ENCODE peak calls at places on chromosomes 4 and X, in seven cellular contexts. H, A, N, M, U, K and B are unnamed samples.

GRCh38 chr4:104501290-104501689 is 6.6 kb upstream of the CXXC4 start:
- DNase-seq in H (no peak), M (no peak), U (no peak), K (no peak), N (no peak), A (no peak), B (no peak)

GRCh38 chr4:33890841-33891240 is 2353.5 kb downstream of the ARAP2 start:
- DNase-seq in K (no peak), A (no peak), U (no peak), M (no peak), N (no peak), H (no peak), B (no peak)

GRCh38 chr4:151356510-151356909 is 31.1 kb upstream of the SH3D19 start:
- DNase-seq in K (no peak), H (no peak), U (no peak), M (no peak), A (peak; percentile 23), N (no peak), B (peak; percentile 12)

GRCh38 chr4:114603455-114603854 is 4.8 kb downstream of the UGT8 start:
- DNase-seq in K (no peak), H (no peak), N (no peak), A (no peak), M (no peak), U (peak; percentile 72), B (no peak)

GRCh38 chr4:101753702-101754101 is 36.8 kb upstream of the BANK1 start:
- DNase-seq in U (no peak), M (no peak), H (no peak), N (no peak), K (no peak), A (no peak), B (no peak)

GRCh38 chrX:15358533-15358932 is 23.2 kb upstream of the PIGA start:
- DNase-seq in U (no peak), N (no peak), H (no peak), K (no peak), M (no peak), A (no peak), B (no peak)

GRCh38 chr4:7004331-7004730 is 38.8 kb upstream of the TADA2B start:
- DNase-seq in M (no peak), A (no peak), N (no peak), U (no peak), H (no peak), K (no peak), B (no peak)

GRCh38 chrX:40552768-40553167 is 28.0 kb upstream of the ATP6AP2 start:
- DNase-seq in N (no peak), K (no peak), M (no peak), H (no peak), A (no peak), U (no peak), B (no peak)

DNA sequence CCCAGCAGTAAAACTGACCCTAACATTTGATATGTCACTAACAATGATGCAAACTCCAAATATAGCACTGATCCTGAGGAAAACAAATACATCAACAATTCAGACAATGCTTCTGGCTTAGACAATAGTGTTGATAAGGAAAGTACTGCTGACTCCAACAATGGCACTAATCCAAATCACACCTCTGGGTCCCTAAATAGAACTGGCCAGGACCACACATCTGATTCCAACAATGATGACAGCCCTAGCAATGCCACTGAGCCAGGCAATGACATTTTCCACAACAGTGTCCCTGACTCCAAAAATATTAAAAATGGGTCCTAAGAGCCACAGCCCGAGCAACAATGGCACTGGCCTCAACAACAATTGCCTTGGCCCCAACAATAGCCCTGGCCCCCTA is 243.1 kb upstream of the APOOL start:
- DNase-seq in U (no peak), M (no peak), N (no peak), A (no peak), K (no peak), H (no peak), B (no peak)
- TF ChIP-seq SIN3A in U (no peak), M (no peak), N (no peak), A (no peak), K (no peak), H (no peak), B (no peak)

DNA sequence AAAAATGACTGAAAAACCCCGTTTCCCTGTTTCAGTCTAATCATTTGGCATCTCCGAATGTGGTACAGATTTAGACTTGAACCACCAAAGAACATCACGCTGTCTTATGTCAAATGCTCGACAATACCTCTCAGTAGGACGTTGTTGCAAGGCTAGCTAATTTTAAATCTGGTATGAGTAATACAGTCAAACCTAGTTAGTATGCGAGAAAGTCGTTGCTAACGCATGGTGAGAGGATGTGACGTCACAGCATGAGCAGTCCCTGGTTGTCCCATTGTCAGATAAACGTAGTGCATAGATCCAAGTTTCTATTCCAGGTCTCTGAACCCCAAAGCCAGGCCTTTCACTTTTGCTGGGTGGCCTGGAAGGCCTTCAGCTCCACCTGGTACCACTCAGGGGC is 44.7 kb downstream of the SETD7 start:
- DNase-seq in K (no peak), H (no peak), U (no peak), M (no peak), N (no peak), A (no peak), B (no peak)
- TF ChIP-seq SIN3A in K (no peak), H (no peak), U (no peak), M (no peak), N (no peak), A (no peak), B (no peak)

GRCh38 chr4:26584725-26585124 is 841 bp downstream of the TBC1D19 start:
- DNase-seq in A (no peak), N (no peak), M (no peak), K (no peak), H (no peak), U (no peak), B (no peak)
- TF ChIP-seq SIN3A in A (no peak), N (no peak), M (no peak), K (no peak), H (no peak), U (no peak), B (no peak)

GRCh38 chrX:56253832-56254703 is 21.9 kb downstream of the KLF8 start:
- DNase-seq in N (no peak), K (no peak), A (no peak), M (no peak), U (no peak), H (no peak), B (no peak)

GRCh38 chrX:56248492-56248891 is 16.3 kb downstream of the KLF8 start:
- DNase-seq in M (peak; percentile 49), H (peak; percentile 40), U (peak; percentile 40), K (peak; percentile 52), N (peak; percentile 5), A (peak; percentile 21), B (peak; percentile 38)
- TF ChIP-seq SIN3A in M (no peak), H (no peak), U (no peak), K (no peak), N (no peak), A (no peak), B (no peak)

GRCh38 chr4:70315928-70316327 is 18.9 kb upstream of the CABS1 start:
- DNase-seq in N (no peak), M (no peak), H (no peak), K (no peak), U (no peak), A (peak; percentile 0), B (no peak)
- TF ChIP-seq SIN3A in N (no peak), M (no peak), H (no peak), K (no peak), U (no peak), A (no peak), B (no peak)

DNA sequence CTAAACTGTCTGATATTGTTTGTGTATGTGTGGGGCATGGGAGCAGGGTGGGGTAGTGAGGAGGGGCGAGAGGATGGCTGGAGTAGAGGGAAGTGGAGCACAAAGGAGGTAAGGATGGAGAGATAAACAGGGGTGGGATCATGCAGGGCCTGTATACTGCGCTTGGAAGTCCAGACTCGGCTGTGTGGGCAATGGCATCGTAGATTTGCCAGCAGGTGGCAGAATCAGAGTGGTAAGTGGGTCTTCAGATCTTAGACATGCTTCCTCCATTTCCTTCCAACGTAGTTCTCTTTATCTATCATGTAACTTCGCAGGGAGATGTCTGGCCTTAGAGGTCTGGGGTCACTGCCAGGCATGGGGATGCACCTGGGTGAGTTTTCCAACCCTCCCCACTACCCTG is 155.5 kb downstream of the PDGFRA start:
- DNase-seq in A (peak; percentile 6), M (no peak), U (no peak), K (no peak), H (no peak), N (peak; percentile 3), B (no peak)
- TF ChIP-seq SIN3A in A (no peak), M (no peak), U (no peak), K (no peak), H (no peak), N (no peak), B (no peak)

GRCh38 chr4:122129061-122129460 is 23.1 kb upstream of the BLTP1 start:
- DNase-seq in M (no peak), K (no peak), U (no peak), A (no peak), N (no peak), H (no peak), B (no peak)
- TF ChIP-seq SIN3A in M (no peak), K (no peak), U (no peak), A (no peak), N (no peak), H (no peak), B (no peak)

DNA sequence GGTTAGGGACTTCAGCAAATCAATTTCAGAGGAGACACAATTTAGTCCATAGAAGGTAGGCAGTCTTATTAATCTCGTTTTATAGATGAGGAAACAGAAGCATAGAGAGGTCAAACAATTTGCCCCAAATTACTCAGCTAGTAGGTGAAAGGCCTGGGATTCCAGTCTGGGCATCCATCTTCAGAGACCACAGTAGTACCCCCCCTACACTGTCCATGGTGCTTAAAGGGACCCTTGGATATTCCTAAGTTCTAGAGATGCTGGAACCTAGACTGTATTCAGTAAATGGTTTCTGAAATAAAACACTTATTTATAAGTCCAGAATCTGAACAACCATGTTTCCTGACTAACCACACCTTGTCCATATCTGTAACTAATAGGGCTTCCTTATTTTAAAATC is 174.8 kb downstream of the CEP135 start:
- DNase-seq in M (no peak), A (no peak), U (no peak), H (no peak), K (no peak), N (no peak), B (no peak)
- TF ChIP-seq SIN3A in M (no peak), A (no peak), U (no peak), H (no peak), K (no peak), N (no peak), B (no peak)

GRCh38 chr4:134390327-134390726 is 188.7 kb upstream of the PABPC4L start:
- DNase-seq in A (no peak), U (no peak), K (no peak), M (no peak), N (no peak), H (no peak), B (no peak)
- TF ChIP-seq SIN3A in A (no peak), U (no peak), K (no peak), M (no peak), N (no peak), H (no peak), B (no peak)

GRCh38 chrX:126164689-126165400 is 1.2 kb downstream of the DCAF12L2 start:
- DNase-seq in A (no peak), K (no peak), U (no peak), N (no peak), H (no peak), M (peak; percentile 39), B (no peak)
- TF ChIP-seq SIN3A in A (no peak), K (no peak), U (no peak), N (no peak), H (no peak), M (no peak), B (no peak)